ENCODE peak calls at places on chromosomes 16 and 17, in six cellular contexts. C is CD4-positive, alpha-beta T cell; N is AG09309; R is gastrocnemius medialis; K is fibroblast of lung; W is CD8-positive, alpha-beta T cell. M is an unnamed sample.

GRCh38 chr17:40442392-40443195 is 656 bp upstream of the IGFBP4 start:
- DNase-seq in C (no peak), N (no peak), R (no peak), K (peak), W (no peak), M (no peak)

GRCh38 chr16:86982347-86982596 is 334.9 kb downstream of the C16orf95 start:
- DNase-seq in C (no peak), N (no peak), R (no peak), K (no peak), W (no peak), M (no peak)

GRCh38 chr17:82972836-82973372 is 106.5 kb upstream of the METRNL start:
- DNase-seq in C (no peak), N (no peak), R (no peak), K (no peak), W (no peak), M (no peak)

GRCh38 chr16:27701381-27701780 is 151.4 kb downstream of the KATNIP start:
- DNase-seq in C (no peak), N (no peak), R (no peak), K (no peak), W (no peak), M (no peak)

GRCh38 chr16:14302399-14303181 is 231.5 kb downstream of the MRTFB start:
- DNase-seq in C (no peak), N (no peak), R (no peak), K (no peak), W (peak), M (peak)

GRCh38 chr17:34981538-34982241 is 1.4 kb downstream of the LIG3 start:
- DNase-seq in C (no peak), N (no peak), R (no peak), K (peak), W (no peak), M (peak)

GRCh38 chr17:16255481-16255901 is 38.5 kb downstream of the PIGL start:
- DNase-seq in C (no peak), N (peak), R (no peak), K (peak), W (no peak), M (peak)

GRCh38 chr17:9522074-9522473 is 53.5 kb downstream of the STX8 start:
- DNase-seq in C (no peak), N (no peak), R (no peak), K (peak), W (no peak), M (peak)

GRCh38 chr17:77436058-77436442 is 295.3 kb downstream of the SEC14L1 start:
- DNase-seq in C (no peak), N (no peak), R (no peak), K (peak), W (no peak), M (peak)

GRCh38 chr16:66605177-66605999 is 884 bp downstream of the CMTM3 start:
- DNase-seq in C (peak), N (no peak), R (no peak), K (peak), W (peak), M (peak)

GRCh38 chr17:39926588-39927100 is 757 bp downstream of the ORMDL3 start:
- DNase-seq in C (peak), N (no peak), R (no peak), K (no peak), W (peak), M (peak)

GRCh38 chr17:43418441-43419374 is 19.9 kb downstream of the ARL4D start:
- DNase-seq in C (no peak), N (peak), R (no peak), K (peak), W (no peak), M (peak)

GRCh38 chr17:39150795-39151679 is at the start of gene PLXDC1:
- DNase-seq in C (no peak), N (no peak), R (no peak), K (no peak), W (no peak), M (no peak)

GRCh38 chr16:9061358-9061813 is 30.1 kb upstream of the HAPSTR1 start:
- DNase-seq in C (no peak), N (no peak), R (peak), K (peak), W (no peak), M (peak)

GRCh38 chr16:52568495-52568894 is 21.6 kb upstream of the TOX3 start:
- DNase-seq in C (no peak), N (no peak), R (no peak), K (no peak), W (no peak), M (no peak)

GRCh38 chr17:66517336-66518009 is 215.1 kb downstream of the PRKCA start:
- DNase-seq in C (no peak), N (no peak), R (no peak), K (no peak), W (no peak), M (no peak)

GRCh38 chr16:82996814-82997213 is 370.0 kb downstream of the CDH13 start:
- DNase-seq in C (no peak), N (no peak), R (no peak), K (no peak), W (no peak), M (no peak)

GRCh38 chr17:81121841-81122733 is 43.2 kb upstream of the PVALEF start:
- DNase-seq in C (no peak), N (no peak), R (no peak), K (no peak), W (no peak), M (no peak)

GRCh38 chr17:9356488-9356911 is 219.1 kb downstream of the STX8 start:
- DNase-seq in C (no peak), N (no peak), R (no peak), K (no peak), W (no peak), M (no peak)

GRCh38 chr17:1005361-1005946 is 8.5 kb downstream of the TIMM22 start:
- DNase-seq in C (no peak), N (no peak), R (no peak), K (peak), W (no peak), M (peak)

GRCh38 chr17:41518789-41519449 is at the start of gene KRT15:
- DNase-seq in C (no peak), N (no peak), R (no peak), K (no peak), W (no peak), M (no peak)

GRCh38 chr16:70688266-70688742 is 2.5 kb upstream of the MTSS2 start:
- DNase-seq in C (no peak), N (no peak), R (peak), K (peak), W (no peak), M (peak)

GRCh38 chr16:22139008-22139407 is 23.3 kb upstream of the SDR42E2 start:
- DNase-seq in C (no peak), N (no peak), R (no peak), K (no peak), W (no peak), M (no peak)

GRCh38 chr16:12674524-12674923 is 129.2 kb downstream of the CPPED1 start:
- DNase-seq in C (no peak), N (no peak), R (no peak), K (no peak), W (no peak), M (no peak)

GRCh38 chr16:12673466-12673865 is 130.2 kb downstream of the CPPED1 start:
- DNase-seq in C (no peak), N (no peak), R (no peak), K (no peak), W (no peak), M (no peak)

GRCh38 chr16:12674096-12674495 is 129.6 kb downstream of the CPPED1 start:
- DNase-seq in C (no peak), N (no peak), R (no peak), K (no peak), W (no peak), M (no peak)

GRCh38 chr16:12675852-12676251 is 127.8 kb downstream of the CPPED1 start:
- DNase-seq in C (no peak), N (peak), R (no peak), K (no peak), W (no peak), M (peak)

GRCh38 chr16:12672986-12673385 is 130.7 kb downstream of the CPPED1 start:
- DNase-seq in C (no peak), N (no peak), R (peak), K (no peak), W (no peak), M (no peak)
- TF ChIP-seq CTCF in C (no peak), N (no peak), R (no peak), K (no peak), W (no peak), M (no peak)

DNA sequence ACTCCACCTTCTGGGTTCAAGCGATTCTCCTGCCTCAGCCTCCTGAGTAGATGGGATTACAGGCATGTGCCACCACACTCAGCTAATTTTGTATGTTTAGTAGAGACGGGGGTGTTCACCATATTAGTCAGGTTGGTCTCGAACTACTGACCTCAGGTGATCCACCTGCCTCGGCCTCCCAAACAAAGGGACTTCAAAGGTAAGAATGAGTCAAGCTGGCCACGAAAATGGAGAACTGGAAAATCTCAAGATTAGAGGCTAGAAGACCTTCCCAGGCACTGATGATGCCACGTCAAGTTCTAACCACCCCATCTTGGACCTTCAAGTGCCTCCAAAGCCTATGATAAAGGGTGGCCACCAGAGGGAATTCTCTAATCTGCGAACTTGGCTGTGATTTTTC is 1.3 kb upstream of the CCL15 start:
- DNase-seq in C (no peak), N (no peak), R (no peak), K (no peak), W (no peak), M (no peak)
- TF ChIP-seq CTCF in C (no peak), N (no peak), R (no peak), K (no peak), W (no peak), M (no peak)

GRCh38 chr17:37079065-37079708 is 130.4 kb downstream of the AATF start:
- DNase-seq in C (no peak), N (no peak), R (no peak), K (no peak), W (no peak), M (no peak)

GRCh38 chr17:37082461-37082860 is 133.7 kb downstream of the AATF start:
- DNase-seq in C (no peak), N (no peak), R (no peak), K (no peak), W (no peak), M (no peak)

GRCh38 chr17:37079735-37080134 is 131.0 kb downstream of the AATF start:
- DNase-seq in C (no peak), N (peak), R (no peak), K (peak), W (no peak), M (peak)

GRCh38 chr17:37082985-37083384 is 134.2 kb downstream of the AATF start:
- DNase-seq in C (no peak), N (no peak), R (no peak), K (no peak), W (no peak), M (no peak)

DNA sequence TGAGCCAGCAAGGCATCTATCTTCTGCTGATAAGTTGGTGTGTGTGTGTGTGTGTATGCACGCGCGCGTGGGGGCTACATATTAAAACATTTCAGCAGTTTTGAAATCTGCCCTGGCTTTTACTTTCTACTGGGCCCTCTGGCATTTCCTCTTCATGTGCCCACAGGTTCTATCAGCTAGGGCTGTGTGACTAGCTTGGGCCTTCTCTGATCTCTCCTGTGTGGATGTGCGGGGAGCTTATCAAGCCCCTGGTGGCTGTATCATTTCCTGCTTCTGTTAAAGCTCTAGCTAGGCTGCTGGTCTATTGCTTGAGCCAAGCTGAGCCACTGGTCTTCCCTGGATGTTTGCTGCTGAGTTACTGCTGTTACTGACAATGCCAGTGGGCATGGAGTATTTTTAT is 132.5 kb downstream of the AATF start:
- DNase-seq in C (no peak), N (no peak), R (no peak), K (no peak), W (no peak), M (no peak)
- TF ChIP-seq CTCF in C (no peak), N (no peak), R (no peak), K (no peak), W (no peak), M (peak)

DNA sequence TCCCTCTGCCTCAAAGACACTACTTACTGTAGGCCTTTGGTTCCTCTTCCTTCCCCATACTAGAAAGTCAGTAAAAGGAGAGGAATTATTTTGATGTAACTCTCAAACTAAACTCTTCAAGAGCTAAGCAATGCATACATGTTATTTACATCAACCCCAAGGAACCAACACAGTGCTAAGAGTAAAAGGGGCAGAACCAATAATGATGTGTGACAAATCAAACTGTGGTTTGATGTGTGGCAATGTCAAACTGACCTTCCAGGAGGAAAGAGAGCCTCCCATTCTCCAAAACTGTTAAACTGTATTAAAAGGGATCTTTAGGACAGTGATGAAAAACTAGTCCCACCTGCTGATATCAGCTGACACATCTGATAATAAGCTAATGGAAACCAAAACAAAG is 15.7 kb downstream of the NDUFAB1 start:
- DNase-seq in C (no peak), N (no peak), R (no peak), K (no peak), W (no peak), M (no peak)
- TF ChIP-seq CTCF in C (no peak), N (no peak), R (no peak), K (no peak), W (no peak), M (no peak)

GRCh38 chr16:75236736-75237397 is 14.6 kb downstream of the BCAR1 start:
- DNase-seq in C (no peak), N (no peak), R (no peak), K (no peak), W (no peak), M (no peak)

GRCh38 chr16:75238853-75239371 is 12.5 kb downstream of the BCAR1 start:
- DNase-seq in C (no peak), N (no peak), R (no peak), K (peak), W (no peak), M (no peak)

GRCh38 chr16:75237398-75238131 is 13.9 kb downstream of the BCAR1 start:
- DNase-seq in C (no peak), N (no peak), R (no peak), K (no peak), W (no peak), M (no peak)

GRCh38 chr16:75239463-75240122 is 11.8 kb downstream of the BCAR1 start:
- DNase-seq in C (no peak), N (no peak), R (no peak), K (no peak), W (no peak), M (no peak)

GRCh38 chr16:75238132-75238852 is 13.1 kb downstream of the BCAR1 start:
- DNase-seq in C (no peak), N (peak), R (peak), K (peak), W (no peak), M (peak)
- TF ChIP-seq CTCF in C (no peak), N (no peak), R (no peak), K (no peak), W (no peak), M (no peak)

DNA sequence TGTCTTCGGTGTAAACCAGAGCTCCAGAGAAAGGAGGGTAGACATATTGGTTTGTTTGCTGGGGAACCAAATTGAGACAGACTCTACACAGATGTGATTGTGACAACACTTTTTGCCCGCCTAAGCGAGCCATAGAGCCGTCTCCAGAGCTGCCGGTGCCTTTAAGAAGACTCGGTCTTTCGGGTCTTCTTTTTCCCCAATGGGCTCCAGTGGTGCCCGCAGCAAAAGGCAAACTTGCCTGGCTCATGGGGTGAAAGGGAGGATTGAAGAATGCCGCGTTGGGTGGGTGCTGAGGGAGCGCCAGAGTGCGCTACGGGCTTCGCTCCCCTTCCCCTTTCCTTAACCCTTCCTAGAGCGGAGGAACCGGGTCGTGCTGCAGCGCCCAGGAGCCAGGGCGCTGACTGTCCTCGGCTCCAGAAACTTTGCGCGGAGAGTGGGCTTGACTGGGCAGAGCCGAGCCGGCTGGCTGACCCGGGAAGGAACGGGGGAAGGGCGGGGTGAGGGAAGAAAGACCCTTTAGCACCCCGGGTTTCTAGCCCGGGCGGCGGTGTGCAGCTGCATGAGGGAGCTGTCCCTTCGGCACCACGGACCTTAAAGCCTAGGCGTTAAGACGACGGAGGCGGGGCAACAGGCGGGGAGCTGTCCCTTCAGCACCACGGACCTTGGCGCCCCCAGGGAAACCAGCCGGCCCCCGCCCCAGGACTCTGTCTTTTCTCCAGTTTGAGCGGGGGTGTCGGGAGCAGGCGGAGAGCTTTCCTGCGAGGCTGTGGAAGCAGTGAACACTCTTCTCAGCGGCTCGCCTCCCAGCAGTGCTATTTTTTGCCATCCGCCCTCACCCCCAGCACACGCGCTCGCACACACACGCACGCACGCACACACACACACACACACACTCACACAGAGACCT is at the start of gene CACNG3:
- DNase-seq in C (peak), N (no peak), R (no peak), K (peak), W (peak), M (peak)
- TF ChIP-seq CTCF in C (no peak), N (no peak), R (no peak), K (no peak), W (no peak), M (no peak)

DNA sequence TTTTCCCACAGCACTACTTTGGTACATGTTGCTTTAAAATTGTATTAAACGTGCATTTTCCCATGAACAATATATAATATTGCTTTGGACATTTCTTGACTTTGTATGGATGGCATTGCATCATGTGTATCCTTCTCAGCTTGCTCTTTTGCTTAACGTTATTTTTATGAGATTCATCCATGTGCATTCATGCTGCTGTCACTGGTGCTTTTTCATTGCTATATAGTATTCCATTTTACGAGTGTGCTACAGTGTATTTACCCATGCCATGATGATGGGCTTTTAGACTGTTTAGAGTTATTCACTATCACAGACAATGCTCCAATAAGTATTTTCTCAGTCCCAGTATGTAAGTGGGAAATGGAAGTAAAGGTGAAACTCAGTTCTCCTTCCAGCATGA is 195.2 kb upstream of the COX10 start:
- DNase-seq in C (no peak), N (no peak), R (no peak), K (no peak), W (no peak), M (no peak)
- TF ChIP-seq CTCF in C (no peak), N (no peak), R (no peak), K (no peak), W (no peak), M (no peak)

DNA sequence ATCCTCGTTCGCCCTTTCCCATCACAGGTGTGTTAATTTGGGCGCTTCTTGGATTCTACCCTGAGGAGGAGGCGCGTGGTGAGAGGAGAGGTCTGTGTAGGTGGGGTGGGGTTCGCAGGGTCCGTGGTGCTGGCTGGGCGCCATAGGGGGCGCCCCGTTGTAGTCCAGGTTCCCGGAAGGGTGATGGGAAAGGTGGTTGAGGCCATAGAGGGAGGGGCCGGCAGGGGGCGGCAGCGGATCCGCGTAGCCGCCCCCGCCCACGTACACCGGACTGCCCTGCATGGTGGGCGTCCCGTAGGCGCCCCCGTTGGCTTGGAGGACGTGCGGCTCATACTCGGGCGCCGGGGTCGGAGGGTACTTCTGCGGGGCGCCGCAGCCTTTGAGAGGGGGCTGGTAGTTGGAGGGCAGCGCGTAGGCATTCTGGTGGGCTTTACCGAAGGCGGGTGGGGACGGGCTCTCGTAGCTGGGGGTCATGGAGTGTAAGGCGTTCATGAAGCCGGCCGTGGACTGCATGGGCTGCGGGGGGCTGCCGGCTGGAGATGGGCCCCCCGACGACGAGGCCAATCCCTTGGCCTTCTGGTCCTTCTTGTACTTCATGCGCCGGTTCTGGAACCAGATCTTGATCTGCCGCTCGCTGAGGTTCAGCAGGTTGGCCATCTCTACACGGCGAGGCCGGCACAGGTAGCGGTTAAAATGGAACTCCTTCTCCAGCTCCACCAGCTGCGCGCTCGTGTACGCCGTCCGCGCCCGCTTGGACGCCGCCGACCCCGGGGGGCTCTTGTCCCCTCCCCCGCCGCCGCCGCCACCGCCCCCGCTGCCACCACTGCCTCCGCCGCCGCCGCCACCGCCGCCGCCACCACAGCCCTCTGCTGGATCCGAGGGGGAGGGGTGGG is 5.7 kb upstream of the HOXB2 start:
- DNase-seq in C (no peak), N (no peak), R (no peak), K (peak), W (no peak), M (no peak)
- TF ChIP-seq CTCF in C (no peak), N (peak), R (no peak), K (peak), W (no peak), M (no peak)